ENCODE peak calls at places on chromosomes 4 and X, in eight cellular contexts. O, R, M, L, X, D, G and A are unnamed samples.

GRCh38 chr4:101977096-101977495 is 186.6 kb downstream of the BANK1 start:
- DNase-seq in O (peak), G (no peak), R (no peak), M (peak), X (no peak), L (peak), D (peak), A (peak)

GRCh38 chr4:158624889-158625478 is 46.7 kb downstream of the C4orf46 start:
- DNase-seq in M (peak), G (no peak), R (no peak), X (no peak), L (peak), O (peak), D (peak), A (peak)

GRCh38 chr4:78032446-78032845 is 24.7 kb upstream of the FRAS1 start:
- DNase-seq in G (no peak), M (peak), R (no peak), X (no peak), L (no peak), D (no peak), O (no peak), A (no peak)

GRCh38 chr4:146124023-146124680 is 51.4 kb upstream of the LSM6 start:
- DNase-seq in O (peak), X (no peak), G (no peak), L (no peak), M (peak), R (no peak), D (no peak), A (no peak)

GRCh38 chrX:95754411-95754810 is 930.2 kb upstream of the DIAPH2 start:
- DNase-seq in X (no peak), M (no peak), L (no peak), G (no peak), D (peak), O (no peak), R (no peak), A (peak)

GRCh38 chrX:50495616-50496015 is 25.0 kb upstream of the DGKK start:
- DNase-seq in O (no peak), D (no peak), X (peak), G (no peak), L (no peak), R (peak), M (no peak), A (peak)

GRCh38 chrX:22300130-22300529 is 27.4 kb downstream of the CBLL2 start:
- DNase-seq in G (peak), L (peak), R (no peak), M (peak), X (no peak), D (peak), O (peak), A (peak)

GRCh38 chr4:169540774-169541173 is 71.6 kb downstream of the NEK1 start:
- DNase-seq in X (no peak), O (no peak), R (no peak), D (no peak), L (no peak), M (no peak), G (no peak), A (peak)

GRCh38 chr4:27714073-27714472 is 853.4 kb downstream of the STIM2 start:
- DNase-seq in G (no peak), D (no peak), O (no peak), M (no peak), R (no peak), L (no peak), X (no peak), A (peak)

GRCh38 chr4:71713611-71714203 is 70.2 kb downstream of the GC start:
- DNase-seq in R (no peak), L (peak), D (peak), M (peak), G (no peak), O (peak), X (no peak), A (no peak)

GRCh38 chrX:74438771-74439170 is 17.5 kb downstream of the SLC16A2 start:
- DNase-seq in G (no peak), O (no peak), R (no peak), D (no peak), L (no peak), X (no peak), M (no peak), A (no peak)

GRCh38 chr4:1793940-1794808 is 1.1 kb downstream of the FGFR3 start:
- DNase-seq in X (no peak), L (no peak), R (no peak), G (no peak), O (no peak), D (peak), M (peak), A (no peak)
- H3K4me3 ChIP-seq in X (peak), L (peak), R (peak), G (peak), O (no peak), D (peak), M (peak), A (no peak)

GRCh38 chr4:37666625-37667071 is 19.5 kb downstream of the RELL1 start:
- DNase-seq in D (peak), X (no peak), R (peak), M (peak), G (peak), L (peak), O (peak), A (peak)
- H3K4me3 ChIP-seq in D (no peak), X (no peak), R (no peak), M (no peak), G (no peak), L (no peak), O (no peak), A (no peak)

GRCh38 chrX:150870059-150870458 is 28.4 kb downstream of the CD99L2 start:
- DNase-seq in O (no peak), R (no peak), G (no peak), M (no peak), X (no peak), D (no peak), L (no peak), A (no peak)

GRCh38 chrX:150869450-150869849 is 29.0 kb downstream of the CD99L2 start:
- DNase-seq in M (no peak), G (no peak), O (no peak), R (peak), D (no peak), X (no peak), L (no peak), A (no peak)

GRCh38 chrX:150872773-150873336 is 25.6 kb downstream of the CD99L2 start:
- DNase-seq in O (no peak), R (no peak), D (no peak), G (no peak), L (no peak), X (no peak), M (no peak), A (no peak)

GRCh38 chrX:150870487-150871340 is 27.8 kb downstream of the CD99L2 start:
- DNase-seq in L (no peak), R (no peak), O (no peak), M (no peak), G (no peak), X (no peak), D (peak), A (no peak)

DNA sequence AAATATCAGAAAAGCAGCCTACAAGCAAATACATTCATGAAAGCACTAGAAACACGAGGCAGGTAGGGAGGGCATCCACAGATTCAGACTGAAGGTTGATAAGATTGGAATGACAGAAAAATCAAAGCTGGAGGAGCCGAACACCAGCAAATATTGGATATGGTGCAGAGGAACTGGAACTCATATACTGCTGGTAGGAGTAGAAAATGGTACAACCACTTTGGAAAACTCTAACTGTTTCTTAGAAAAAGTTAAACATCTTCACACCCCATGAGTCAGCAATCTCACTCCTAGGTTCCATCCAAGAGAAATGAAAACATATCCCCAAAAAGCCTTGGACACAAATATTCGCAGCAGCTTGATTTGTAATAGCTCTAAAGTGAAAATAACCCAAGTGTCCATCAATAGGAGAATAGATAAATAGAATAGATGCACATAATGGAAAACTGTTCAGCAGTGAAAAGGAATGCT is 27.1 kb downstream of the CD99L2 start:
- DNase-seq in L (no peak), G (no peak), R (no peak), M (no peak), O (no peak), D (no peak), X (no peak), A (no peak)
- H3K4me3 ChIP-seq in L (no peak), G (no peak), R (no peak), M (no peak), O (no peak), D (no peak), X (no peak), A (no peak)

GRCh38 chr4:181548873-181549541 is 694.2 kb upstream of the TENM3 start:
- DNase-seq in R (no peak), D (peak), M (peak), X (no peak), O (peak), G (no peak), L (peak), A (peak)
- H3K4me3 ChIP-seq in R (no peak), D (no peak), M (no peak), X (no peak), O (no peak), G (no peak), L (no peak), A (no peak)

GRCh38 chr4:128163177-128164117 is 102.3 kb downstream of the LARP1B start:
- DNase-seq in L (peak), X (no peak), R (no peak), D (peak), O (peak), M (peak), G (no peak), A (no peak)
- H3K4me3 ChIP-seq in L (no peak), X (no peak), R (no peak), D (no peak), O (no peak), M (no peak), G (no peak), A (no peak)

DNA sequence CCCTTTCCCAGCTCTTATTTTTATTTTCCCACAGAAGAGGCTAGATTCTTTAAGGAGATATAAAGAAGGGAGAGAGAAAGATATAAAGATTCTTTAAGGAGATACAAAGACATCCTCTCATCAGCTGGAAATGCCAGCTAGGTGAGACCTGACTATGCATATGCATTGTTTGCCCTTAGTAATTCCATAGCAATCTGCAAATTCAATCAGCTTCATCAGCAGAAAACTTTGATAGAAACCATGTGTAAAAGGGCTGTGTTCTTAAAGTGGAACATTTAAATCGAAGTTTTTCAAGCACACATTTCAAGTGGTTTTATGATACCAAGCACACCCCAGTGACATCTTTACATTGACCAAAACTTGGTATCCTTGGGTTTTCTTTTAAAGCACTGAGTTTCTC is 24.1 kb downstream of the FHL1 start:
- DNase-seq in R (no peak), O (no peak), M (peak), G (no peak), L (no peak), D (no peak), X (no peak), A (no peak)
- H3K4me3 ChIP-seq in R (no peak), O (no peak), M (no peak), G (no peak), L (no peak), D (no peak), X (no peak), A (no peak)

DNA sequence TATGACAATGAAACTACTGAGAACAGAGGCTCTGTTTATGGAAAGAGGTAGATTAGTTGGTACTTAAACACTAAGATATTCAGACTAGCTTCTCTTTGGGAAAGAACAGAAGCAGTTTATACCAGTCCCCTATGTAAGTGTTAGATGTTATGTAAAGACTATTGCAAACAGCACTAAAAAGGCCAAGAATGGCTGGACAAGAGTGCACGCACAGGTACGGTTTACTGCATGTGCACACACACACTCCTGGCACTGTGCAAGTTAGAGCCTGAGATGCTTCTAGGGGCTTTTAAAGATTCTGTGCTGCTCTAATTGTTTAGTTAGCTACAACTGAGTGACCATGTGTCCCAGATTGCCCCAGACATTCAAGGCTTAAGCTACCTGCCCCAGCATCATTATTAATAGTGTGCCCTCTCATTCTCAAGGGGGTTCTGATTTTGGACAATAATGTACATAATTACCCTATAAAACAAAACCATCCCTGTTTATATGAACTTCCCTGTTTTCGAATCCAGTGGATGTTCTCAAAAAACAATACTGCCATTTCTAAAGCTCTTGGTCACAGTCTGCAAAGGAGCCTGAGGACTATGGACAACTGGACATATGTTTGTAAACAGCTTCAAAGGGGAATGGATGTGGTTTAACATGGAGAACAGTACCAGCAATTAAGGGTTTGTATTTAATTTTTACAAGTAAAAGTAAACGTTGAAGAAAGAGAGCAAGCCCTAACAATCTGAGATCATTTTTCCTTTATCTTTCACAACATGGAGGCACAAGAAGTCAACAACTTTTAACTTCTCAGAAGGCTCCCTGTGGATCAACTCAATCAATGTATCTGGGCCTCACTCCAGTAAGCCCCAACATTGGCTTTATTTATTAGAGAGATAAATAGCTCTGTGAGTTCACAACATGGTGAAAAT is 2.0 kb downstream of the SETD7 start:
- DNase-seq in D (no peak), R (no peak), M (peak), O (no peak), X (no peak), L (no peak), G (no peak), A (no peak)
- H3K4me3 ChIP-seq in D (no peak), R (peak), M (no peak), O (peak), X (peak), L (peak), G (peak), A (peak)

GRCh38 chr4:54231419-54232150 is 2.5 kb downstream of the PDGFRA start:
- DNase-seq in O (peak), R (peak), D (peak), X (no peak), G (peak), L (no peak), M (peak), A (peak)
- H3K4me3 ChIP-seq in O (peak), R (peak), D (peak), X (peak), G (peak), L (peak), M (peak), A (peak)